ENCODE peak calls at places on chromosome X, in nine cellular contexts. L is transverse colon; P is tibial artery; E is K562; N is CD8-positive, alpha-beta T cell; G is ovary; C is A673; A is breast epithelium; J is CD4-positive, alpha-beta memory T cell. I is an unnamed sample.

GRCh38 chrX:136196691-136197155 is 49.4 kb downstream of the FHL1 start:
- DNase-seq in C (no peak), E (no peak), N (no peak), J (no peak), P (no peak), A (no peak), L (no peak), G (no peak), I (no peak)

GRCh38 chrX:108447303-108447702 is 7.7 kb downstream of the COL4A5 start:
- DNase-seq in E (no peak), P (no peak), C (no peak), N (no peak), G (no peak), L (no peak), J (no peak), A (no peak), I (no peak)

GRCh38 chrX:81021478-81021877 is 180.2 kb downstream of the HMGN5 start:
- DNase-seq in P (no peak), J (no peak), G (no peak), L (no peak), A (no peak), E (no peak), C (no peak), N (no peak), I (no peak)

GRCh38 chrX:353566-354535 is 32.9 kb downstream of the PPP2R3B start:
- DNase-seq in N (no peak), L (no peak), C (no peak), A (no peak), E (no peak), J (no peak), P (no peak), G (no peak), I (no peak)

GRCh38 chrX:115339441-115340025 is 50.0 kb downstream of the LUZP4 start:
- DNase-seq in L (no peak), N (no peak), P (no peak), C (no peak), E (no peak), J (no peak), G (no peak), A (no peak), I (no peak)

GRCh38 chrX:123230798-123231197 is 46.7 kb downstream of the GRIA3 start:
- DNase-seq in L (no peak), C (no peak), G (no peak), N (no peak), E (no peak), P (no peak), A (no peak), J (no peak), I (no peak)

GRCh38 chrX:68910743-68911142 is 81.9 kb downstream of the EFNB1 start:
- DNase-seq in E (no peak), L (no peak), N (no peak), C (no peak), A (no peak), G (no peak), P (no peak), J (no peak), I (no peak)

GRCh38 chrX:74377282-74377681 is 44.0 kb upstream of the SLC16A2 start:
- DNase-seq in C (no peak), N (no peak), J (no peak), P (no peak), A (no peak), L (no peak), E (no peak), G (no peak), I (no peak)

GRCh38 chrX:16917120-16917519 is 29.3 kb upstream of the REPS2 start:
- DNase-seq in E (no peak), C (no peak), J (no peak), G (no peak), P (no peak), A (no peak), L (no peak), N (no peak), I (no peak)
- H3K27ac ChIP-seq in E (no peak overlapping the region), C (no peak overlapping the region), J (no peak overlapping the region), G (no peak overlapping the region), P (no peak overlapping the region), A (no peak overlapping the region), L (no peak overlapping the region), N (no peak overlapping the region), I (no peak overlapping the region)

GRCh38 chrX:154444755-154445246 is 860 bp downstream of the FAM50A start:
- DNase-seq in G (no peak), A (no peak), P (no peak), J (no peak), C (no peak), N (no peak), L (no peak), E (peak; percentile 29), I (no peak)

GRCh38 chrX:154444001-154444754 is at the start of gene FAM50A:
- DNase-seq in C (peak; percentile 75), P (peak; percentile 71), E (peak; percentile 86), N (peak; percentile 69), L (peak; percentile 86), J (peak; percentile 62), G (peak; percentile 81), A (peak; percentile 64), I (peak; percentile 84)

GRCh38 chrX:154448484-154448883 is 4.5 kb downstream of the FAM50A start:
- DNase-seq in N (no peak), J (no peak), A (no peak), L (no peak), P (no peak), C (no peak), G (no peak), E (no peak), I (no peak)

GRCh38 chrX:154445776-154446175 is 1.8 kb downstream of the FAM50A start:
- DNase-seq in P (no peak), A (no peak), G (no peak), C (no peak), J (no peak), L (no peak), E (no peak), N (no peak), I (no peak)

GRCh38 chrX:154446430-154446829 is 2.5 kb downstream of the FAM50A start:
- DNase-seq in A (no peak), J (no peak), C (no peak), L (no peak), P (no peak), G (no peak), N (no peak), E (no peak), I (no peak)
- H3K36me3 ChIP-seq in A (no peaks in the 10 kb centered on the region), J (peaks cover 13% of the 10 kb centered on the region), C (peaks cover 4% of the 10 kb centered on the region), L (no peaks in the 10 kb centered on the region), P (peaks cover 35% of the 10 kb centered on the region), G (no peaks in the 10 kb centered on the region), N (peaks cover 3% of the 10 kb centered on the region), E (peaks cover 67% of the 10 kb centered on the region), I (peaks cover 78% of the 10 kb centered on the region)

DNA sequence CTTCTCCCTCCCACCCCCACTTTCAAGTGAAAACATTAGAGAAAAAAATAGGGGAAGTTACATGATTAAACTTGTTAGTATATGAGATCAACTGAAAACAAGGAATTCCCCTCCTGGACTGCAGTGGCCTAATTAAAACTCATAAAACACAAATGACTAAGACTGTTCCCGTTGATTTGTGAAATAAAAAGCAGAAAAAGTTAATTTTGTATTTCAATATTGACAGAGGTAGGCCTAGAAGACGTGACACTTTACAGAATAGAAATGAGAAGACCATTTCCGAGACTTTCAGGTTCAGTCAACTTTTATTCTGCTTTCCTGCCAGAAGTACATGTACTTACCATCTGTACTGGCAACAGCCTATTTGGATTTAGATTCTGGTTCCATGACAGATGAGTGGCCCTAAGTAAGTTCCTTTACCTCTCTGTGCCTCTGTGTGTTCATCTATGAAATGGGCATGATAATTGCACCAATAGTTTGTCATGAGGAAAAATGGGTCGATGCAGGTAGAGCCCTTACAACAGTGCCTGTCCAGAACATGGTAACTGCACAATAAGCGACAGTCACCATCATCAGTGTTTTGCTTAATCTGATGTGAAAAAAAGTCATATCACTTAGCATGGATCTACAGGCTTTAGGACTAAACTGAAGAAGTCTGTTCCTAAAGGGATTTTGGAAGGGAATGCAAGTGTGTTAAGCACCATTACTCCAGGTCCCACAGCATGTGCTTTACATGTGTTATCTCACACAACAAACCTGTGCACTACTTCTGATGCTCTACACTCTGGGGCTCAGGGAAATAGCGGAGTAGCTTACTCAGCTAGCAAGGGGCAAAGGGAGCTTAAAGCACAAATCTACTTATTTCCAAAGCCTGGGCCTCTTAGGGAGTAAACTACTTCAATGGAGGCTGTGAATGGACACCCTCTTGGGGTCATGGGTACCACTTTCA is 562.3 kb upstream of the DIPK2B start:
- DNase-seq in P (no peak), L (no peak), A (no peak), N (no peak), J (no peak), C (no peak), E (no peak), G (no peak), I (no peak)
- H3K9me3 ChIP-seq in P (no peaks in the 10 kb centered on the region), L (no peaks in the 10 kb centered on the region), A (no peaks in the 10 kb centered on the region), N (no peaks in the 10 kb centered on the region), J (no peaks in the 10 kb centered on the region), C (no peaks in the 10 kb centered on the region), E (no peaks in the 10 kb centered on the region), G (no peaks in the 10 kb centered on the region), I (no peaks in the 10 kb centered on the region)

DNA sequence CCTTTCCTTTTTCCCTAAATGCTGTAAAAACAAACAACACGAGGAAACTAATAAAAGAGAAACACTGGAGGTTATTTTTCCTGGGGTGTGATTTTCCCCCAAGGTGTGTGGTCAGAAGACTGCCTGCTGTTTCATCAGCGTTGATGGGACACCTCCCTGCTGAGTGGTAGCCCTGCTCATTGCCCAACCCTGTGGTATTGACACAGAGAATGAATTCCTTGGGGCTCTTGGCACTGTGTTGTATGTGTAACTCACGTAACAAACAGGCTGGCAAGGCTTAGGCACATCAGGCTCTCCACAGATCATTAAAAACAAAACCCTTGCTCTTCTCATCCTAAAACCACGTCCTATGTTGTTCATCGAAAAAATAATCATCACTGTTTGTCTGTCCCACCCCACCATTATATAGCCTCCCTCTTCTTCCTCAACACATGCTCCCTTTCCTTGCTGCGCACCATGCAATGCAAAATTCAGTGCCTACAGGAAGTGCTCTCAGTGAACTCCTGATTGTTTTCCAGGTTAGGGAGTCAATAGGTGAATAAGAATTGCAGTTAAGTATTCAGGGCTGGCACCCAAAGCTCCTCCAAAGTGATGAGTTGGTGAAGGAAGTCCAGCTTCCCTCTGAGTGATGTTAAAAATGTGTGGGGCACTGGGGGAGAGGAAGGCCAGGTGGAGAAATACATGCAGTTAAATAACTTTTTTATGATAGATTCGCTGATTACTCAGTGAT is 11.3 kb upstream of the PUDP start:
- DNase-seq in P (no peak), N (no peak), E (no peak), C (no peak), J (no peak), L (peak; percentile 19), A (peak; percentile 66), G (no peak), I (no peak)
- H3K27ac ChIP-seq in P (no peak overlapping the region), N (no peak overlapping the region), E (no peak overlapping the region), C (no peak overlapping the region), J (no peak overlapping the region), L (no peak overlapping the region), A (no peak overlapping the region), G (no peak overlapping the region), I (no peak overlapping the region)

DNA sequence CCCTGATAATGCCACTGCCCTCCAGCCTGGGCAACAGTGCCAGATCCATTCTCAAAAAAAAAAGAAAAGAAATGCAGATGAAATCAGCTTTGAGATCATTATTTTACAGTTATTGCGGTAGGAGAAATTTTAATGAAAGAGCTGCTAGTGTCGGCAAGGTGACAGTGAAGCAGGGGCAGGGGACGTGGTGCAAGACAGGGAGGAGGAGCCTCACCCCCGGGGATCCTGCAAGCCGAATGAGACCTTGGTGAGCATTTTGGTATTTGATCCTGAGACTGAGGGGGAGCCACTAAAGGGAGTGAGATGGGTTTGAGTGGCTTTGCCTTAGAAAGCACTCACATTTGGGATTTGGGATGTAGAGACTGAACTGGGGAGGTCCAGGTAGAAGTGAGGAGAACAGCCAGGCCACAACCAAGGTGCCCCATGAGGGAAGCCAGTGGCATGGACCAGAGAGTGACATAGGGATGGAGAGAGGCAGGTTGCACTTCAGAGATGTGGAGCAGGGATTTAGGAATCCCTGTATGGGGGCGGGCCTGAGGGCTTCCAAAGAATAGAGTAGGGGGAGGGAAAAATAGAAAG is 23.6 kb downstream of the RBM10 start:
- DNase-seq in C (no peak), N (no peak), J (no peak), E (no peak), P (no peak), A (no peak), L (no peak), G (no peak), I (no peak)
- H3K36me3 ChIP-seq in C (peaks cover 7% of the 10 kb centered on the region), N (peaks cover 11% of the 10 kb centered on the region), J (peaks cover 5% of the 10 kb centered on the region), E (peaks cover 49% of the 10 kb centered on the region), P (peaks cover 42% of the 10 kb centered on the region), A (no peaks in the 10 kb centered on the region), L (no peaks in the 10 kb centered on the region), G (no peaks in the 10 kb centered on the region), I (peaks cover 19% of the 10 kb centered on the region)